ENCODE peak calls at places on chromosomes 2 and 18, in six cellular contexts. T, Y, S, A, D and V are unnamed samples.
A peak's percentile ranks its signal among the peaks of the same experiment; 100 is the strongest.

GRCh38 chr18:40868110-40868858 is 1086.8 kb upstream of the PIK3C3 start:
- DNase-seq in T (no peak), Y (no peak), S (no peak), A (no peak), D (no peak), V (no peak)

GRCh38 chr2:74373189-74373588 is 6.9 kb downstream of the DCTN1 start:
- DNase-seq in T (no peak), Y (no peak), S (peak; percentile 73), A (peak; percentile 49), D (no peak), V (no peak)

GRCh38 chr2:217610411-217610814 is 392.4 kb downstream of the TNS1 start:
- DNase-seq in T (no peak), Y (no peak), S (peak; percentile 59), A (no peak), D (no peak), V (no peak)

GRCh38 chr2:9644603-9645002 is 13.8 kb upstream of the YWHAQ start:
- DNase-seq in T (no peak), Y (no peak), S (no peak), A (no peak), D (no peak), V (no peak)

GRCh38 chr2:128215897-128216645 is 102.6 kb downstream of the HS6ST1 start:
- DNase-seq in T (no peak), Y (no peak), S (no peak), A (no peak), D (no peak), V (no peak)

GRCh38 chr2:66896151-66896550 is 461.2 kb downstream of the MEIS1 start:
- DNase-seq in T (no peak), Y (no peak), S (no peak), A (no peak), D (no peak), V (no peak)

GRCh38 chr18:74840492-74841167 is 243.0 kb downstream of the ZNF407 start:
- DNase-seq in T (no peak), Y (no peak), S (no peak), A (no peak), D (no peak), V (no peak)

GRCh38 chr2:146874260-146874658 is 970.6 kb upstream of the ACVR2A start:
- DNase-seq in T (no peak), Y (no peak), S (peak; percentile 36), A (peak; percentile 14), D (no peak), V (no peak)

GRCh38 chr2:41127351-41127750 is 675.5 kb upstream of the SLC8A1 start:
- DNase-seq in T (no peak), Y (no peak), S (no peak), A (no peak), D (no peak), V (no peak)

GRCh38 chr2:43648979-43649701 is 12.1 kb downstream of the PLEKHH2 start:
- DNase-seq in T (no peak), Y (no peak), S (no peak), A (no peak), D (no peak), V (no peak)

GRCh38 chr2:161228511-161229240 is 68.4 kb downstream of the TANK start:
- DNase-seq in T (no peak), Y (no peak), S (no peak), A (no peak), D (no peak), V (no peak)

GRCh38 chr2:64262068-64262467 is 117.8 kb upstream of the PELI1 start:
- DNase-seq in T (peak; percentile 35), Y (no peak), S (peak; percentile 35), A (no peak), D (no peak), V (no peak)

GRCh38 chr2:240428245-240428644 is 7.2 kb upstream of the GPC1 start:
- DNase-seq in T (no peak), Y (no peak), S (no peak), A (no peak), D (no peak), V (no peak)

GRCh38 chr2:5938566-5938896 is 246.3 kb downstream of the SOX11 start:
- DNase-seq in T (no peak), Y (no peak), S (peak; percentile 68), A (peak; percentile 58), D (no peak), V (no peak)

GRCh38 chr2:120175000-120175581 is 48.1 kb downstream of the TMEM185B start:
- DNase-seq in T (no peak), Y (peak; percentile 43), S (no peak), A (peak; percentile 72), D (peak; percentile 69), V (no peak)

GRCh38 chr2:106020821-106021316 is 173.2 kb downstream of the UXS1 start:
- DNase-seq in T (no peak), Y (no peak), S (no peak), A (no peak), D (peak; percentile 38), V (no peak)

GRCh38 chr2:84969511-84970265 is 1.3 kb upstream of the KCMF1 start:
- DNase-seq in T (no peak), Y (peak; percentile 51), S (no peak), A (no peak), D (peak; percentile 16), V (no peak)

GRCh38 chr2:43941359-43941758 is 54.4 kb downstream of the LRPPRC start:
- DNase-seq in T (no peak), Y (no peak), S (no peak), A (no peak), D (peak; percentile 11), V (no peak)